ENCODE peak calls at places on chromosomes 1 and 21, in seven cellular contexts. W is K562, A is HCT116, M is endothelial cell of umbilical vein, V is HepG2, Q is GM12878, T is SK-N-MC. H is an unnamed sample.

GRCh38 chr1:85603086-85603485 is 22.5 kb downstream of the CCN1 start:
- DNase-seq in Q (no peak), A (no peak), M (no peak), T (no peak), W (no peak), V (no peak), H (no peak)

GRCh38 chr1:211638246-211638645 is 37.2 kb downstream of the NEK2 start:
- DNase-seq in T (no peak), W (no peak), Q (no peak), A (no peak), V (no peak), M (no peak), H (no peak)

GRCh38 chr1:14027099-14027498 is 327.1 kb downstream of the PRDM2 start:
- DNase-seq in A (no peak), T (no peak), Q (no peak), W (no peak), V (no peak), M (no peak), H (peak)

GRCh38 chr1:56788588-56788987 is 30.6 kb downstream of the FYB2 start:
- DNase-seq in A (no peak), Q (no peak), M (peak), T (no peak), W (no peak), V (no peak), H (no peak)

GRCh38 chr1:175591083-175591743 is 152.2 kb downstream of the TNR start:
- DNase-seq in Q (no peak), V (no peak), W (peak), A (no peak), T (no peak), M (peak), H (no peak)

GRCh38 chr21:37874904-37875780 is 41.1 kb downstream of the KCNJ6 start:
- DNase-seq in A (no peak), Q (no peak), W (no peak), T (no peak), M (no peak), V (no peak), H (no peak)

GRCh38 chr1:208047476-208047934 is 136.6 kb upstream of the CD34 start:
- DNase-seq in A (no peak), Q (no peak), T (no peak), V (peak), M (no peak), W (no peak), H (no peak)

GRCh38 chr1:33634806-33635205 is 162.4 kb downstream of the ZSCAN20 start:
- DNase-seq in A (peak), Q (no peak), M (peak), T (no peak), W (peak), V (peak), H (peak)

GRCh38 chr1:150365945-150366344 is 2.0 kb downstream of the RPRD2 start:
- DNase-seq in W (no peak), Q (no peak), A (no peak), T (no peak), M (peak), V (no peak), H (no peak)

GRCh38 chr1:35030338-35031102 is 1.2 kb downstream of the ZMYM6 start:
- DNase-seq in M (peak), A (no peak), W (no peak), V (no peak), T (no peak), Q (no peak), H (no peak)

DNA sequence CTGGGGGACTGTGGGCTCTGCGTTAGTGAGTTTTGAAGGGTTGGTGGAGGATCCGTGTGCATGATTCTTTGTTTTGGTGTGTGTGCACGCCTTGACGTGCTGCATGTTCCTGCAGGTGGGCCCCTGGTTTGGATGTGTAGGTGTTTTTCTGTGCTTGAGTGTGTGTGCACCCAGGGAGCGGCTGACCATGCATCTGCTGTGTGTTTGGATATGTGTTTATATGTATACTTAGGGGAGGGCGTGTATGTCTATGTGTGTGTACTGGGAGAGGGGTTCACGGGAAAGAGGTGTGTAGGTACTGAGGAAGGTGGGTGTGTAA is 1.1 kb downstream of the VANGL2 start:
- DNase-seq in A (no peak), V (no peak), W (no peak), Q (no peak), T (no peak), M (no peak), H (no peak)
- TF ChIP-seq EZH2 in A (no peak), V (no peak), W (no peak), Q (no peak), T (no peak), M (no peak), H (no peak)

GRCh38 chr21:29697555-29698193 is 242.1 kb downstream of the GRIK1 start:
- DNase-seq in W (no peak), A (no peak), Q (no peak), V (no peak), T (no peak), M (no peak), H (no peak)
- TF ChIP-seq POLR2AphosphoS5 in W (no peak), A (no peak), Q (no peak), V (no peak), T (no peak), M (no peak), H (no peak)

GRCh38 chr21:36697473-36698159 is 1.3 kb upstream of the SIM2 start:
- DNase-seq in W (no peak), V (no peak), M (no peak), A (no peak), T (no peak), Q (no peak), H (peak)

GRCh38 chr21:36698160-36699025 is 522 bp upstream of the SIM2 start:
- DNase-seq in V (no peak), M (no peak), T (no peak), A (peak), W (no peak), Q (no peak), H (peak)

GRCh38 chr21:36699546-36700294 is 805 bp downstream of the SIM2 start:
- DNase-seq in M (no peak), W (no peak), T (no peak), V (no peak), Q (no peak), A (no peak), H (peak)

GRCh38 chr21:36700295-36700960 is 1.5 kb downstream of the SIM2 start:
- DNase-seq in T (no peak), V (no peak), M (no peak), Q (no peak), A (no peak), W (no peak), H (peak)

GRCh38 chr21:36699026-36699545 is at the start of gene SIM2:
- DNase-seq in M (no peak), W (no peak), A (peak), V (no peak), Q (no peak), T (no peak), H (peak)
- TF ChIP-seq EZH2 in M (peak), W (no peak), A (no peak), V (no peak), Q (no peak), T (no peak), H (peak)

GRCh38 chr1:226779536-226779935 is 40.5 kb upstream of the ITPKB start:
- DNase-seq in V (no peak), M (no peak), T (no peak), A (no peak), Q (no peak), W (no peak), H (no peak)
- TF ChIP-seq POLR2AphosphoS5 in V (no peak), M (no peak), T (no peak), A (no peak), Q (no peak), W (no peak), H (no peak)

H was measured in GM23338.